ENCODE peak calls at places on chromosomes 5 and 9, in seven cellular contexts. F, I, B, U, C, Z and M are unnamed samples.

GRCh38 chr9:104905931-104906330 is 22.0 kb downstream of the ABCA1 start:
- DNase-seq in F (no peak), I (peak), B (no peak), U (no peak), C (no peak), Z (no peak), M (no peak)

GRCh38 chr5:119269061-119269579 is 86.7 kb upstream of the TNFAIP8 start:
- DNase-seq in F (peak), I (no peak), B (no peak), U (peak), C (peak), Z (no peak), M (no peak)

GRCh38 chr9:96040591-96041461 is 165.3 kb downstream of the ERCC6L2 start:
- DNase-seq in F (no peak), I (no peak), B (no peak), U (peak), C (no peak), Z (no peak), M (no peak)

GRCh38 chr5:172868436-172868923 is 34.4 kb downstream of the ERGIC1 start:
- DNase-seq in F (no peak), I (no peak), B (no peak), U (peak), C (peak), Z (no peak), M (no peak)

GRCh38 chr5:145463634-145464033 is 371.5 kb downstream of the PRELID2 start:
- DNase-seq in F (no peak), I (no peak), B (no peak), U (no peak), C (no peak), Z (no peak), M (no peak)

GRCh38 chr5:132381614-132382013 is 12.1 kb downstream of the SLC22A5 start:
- DNase-seq in F (no peak), I (no peak), B (no peak), U (peak), C (no peak), Z (no peak), M (no peak)

GRCh38 chr5:35681911-35682310 is 64.2 kb downstream of the SPEF2 start:
- DNase-seq in F (no peak), I (no peak), B (no peak), U (no peak), C (no peak), Z (no peak), M (no peak)

GRCh38 chr5:14429102-14429501 is 152.5 kb upstream of the OTULINL start:
- DNase-seq in F (peak), I (no peak), B (no peak), U (no peak), C (no peak), Z (no peak), M (no peak)

GRCh38 chr5:87526131-87526530 is 113.4 kb upstream of the CCNH start:
- DNase-seq in F (no peak), I (no peak), B (no peak), U (no peak), C (no peak), Z (no peak), M (no peak)

GRCh38 chr5:8814081-8814480 is 731.8 kb downstream of the SEMA5A start:
- DNase-seq in F (no peak), I (no peak), B (no peak), U (no peak), C (no peak), Z (no peak), M (no peak)

GRCh38 chr9:129312731-129313130 is 134.7 kb upstream of the IER5L start:
- DNase-seq in F (no peak), I (no peak), B (no peak), U (no peak), C (no peak), Z (no peak), M (no peak)

GRCh38 chr5:143506881-143507552 is 103.5 kb upstream of the NR3C1 start:
- DNase-seq in F (no peak), I (no peak), B (no peak), U (peak), C (no peak), Z (no peak), M (no peak)

GRCh38 chr9:92397853-92398252 is 6.5 kb downstream of the OGN start:
- DNase-seq in F (no peak), I (no peak), B (no peak), U (no peak), C (no peak), Z (no peak), M (no peak)

GRCh38 chr9:113387560-113388230 is 10.9 kb upstream of the HDHD3 start:
- DNase-seq in F (no peak), I (no peak), B (no peak), U (peak), C (no peak), Z (no peak), M (no peak)

GRCh38 chr5:53287573-53287972 is 178.0 kb upstream of the MOCS2 start:
- DNase-seq in F (no peak), I (no peak), B (no peak), U (no peak), C (no peak), Z (no peak), M (no peak)

GRCh38 chr9:82553654-82554366 is 509.1 kb downstream of the RASEF start:
- DNase-seq in F (no peak), I (no peak), B (no peak), U (no peak), C (no peak), Z (no peak), M (no peak)

GRCh38 chr9:32665101-32665500 is 29.6 kb upstream of the TAF1L start:
- DNase-seq in F (no peak), I (no peak), B (no peak), U (no peak), C (no peak), Z (no peak), M (no peak)

GRCh38 chr9:33813712-33814641 is 3.0 kb upstream of the UBE2R2 start:
- DNase-seq in F (peak), I (no peak), B (no peak), U (peak), C (peak), Z (no peak), M (no peak)

GRCh38 chr5:100188339-100188738 is 346.8 kb upstream of the FAM174A start:
- DNase-seq in F (no peak), I (no peak), B (no peak), U (no peak), C (no peak), Z (no peak), M (no peak)

GRCh38 chr5:50655810-50656205 is 10.6 kb upstream of the PARP8 start:
- DNase-seq in F (no peak), I (no peak), B (no peak), U (no peak), C (no peak), Z (no peak), M (no peak)

GRCh38 chr9:35686222-35687203 is 3.2 kb downstream of the TPM2 start:
- DNase-seq in F (no peak), I (no peak), B (no peak), U (no peak), C (no peak), Z (no peak), M (no peak)

GRCh38 chr5:1312206-1312605 is 17.3 kb upstream of the TERT start:
- DNase-seq in F (no peak), I (no peak), B (peak), U (no peak), C (no peak), Z (no peak), M (no peak)

GRCh38 chr9:36091028-36091953 is 45.2 kb upstream of the GLIPR2 start:
- DNase-seq in F (no peak), I (no peak), B (no peak), U (peak), C (no peak), Z (no peak), M (no peak)

GRCh38 chr9:36148652-36149051 is 12.1 kb downstream of the GLIPR2 start:
- DNase-seq in F (peak), I (no peak), B (peak), U (peak), C (peak), Z (peak), M (no peak)

GRCh38 chr5:143921525-143922311 is 109.8 kb downstream of the HMHB1 start:
- DNase-seq in F (no peak), I (no peak), B (no peak), U (no peak), C (no peak), Z (no peak), M (no peak)

GRCh38 chr9:91949946-91950664 is at the start of gene ROR2:
- DNase-seq in F (peak), I (peak), B (peak), U (no peak), C (peak), Z (no peak), M (peak)

GRCh38 chr9:126088336-126088735 is 238.3 kb upstream of the MVB12B start:
- DNase-seq in F (no peak), I (no peak), B (no peak), U (no peak), C (no peak), Z (no peak), M (no peak)

GRCh38 chr9:121861501-121862180 is 210.2 kb downstream of the DAB2IP start:
- DNase-seq in F (peak), I (peak), B (no peak), U (peak), C (peak), Z (no peak), M (no peak)

GRCh38 chr5:172878585-172879433 is 44.8 kb downstream of the ERGIC1 start:
- DNase-seq in F (no peak), I (no peak), B (no peak), U (no peak), C (no peak), Z (no peak), M (no peak)

GRCh38 chr9:14383815-14384214 is 69.9 kb upstream of the NFIB start:
- DNase-seq in F (no peak), I (no peak), B (no peak), U (no peak), C (no peak), Z (no peak), M (no peak)

GRCh38 chr5:137129906-137130680 is 369.0 kb downstream of the SPOCK1 start:
- DNase-seq in F (no peak), I (no peak), B (no peak), U (no peak), C (no peak), Z (no peak), M (no peak)

GRCh38 chr5:38500861-38501260 is 55.6 kb downstream of the LIFR start:
- DNase-seq in F (no peak), I (no peak), B (no peak), U (no peak), C (no peak), Z (no peak), M (no peak)

GRCh38 chr9:128882677-128883590 is 1.0 kb downstream of the LRRC8A start:
- DNase-seq in F (peak), I (no peak), B (no peak), U (peak), C (peak), Z (no peak), M (no peak)

GRCh38 chr9:134187110-134187531 is 22.8 kb upstream of the RNU6ATAC start:
- DNase-seq in F (peak), I (no peak), B (peak), U (no peak), C (peak), Z (no peak), M (peak)

GRCh38 chr9:105188746-105189145 is 55.7 kb upstream of the SLC44A1 start:
- DNase-seq in F (no peak), I (no peak), B (no peak), U (no peak), C (no peak), Z (no peak), M (no peak)

GRCh38 chr5:136058031-136058971 is 29.5 kb downstream of the TGFBI start:
- DNase-seq in F (no peak), I (peak), B (no peak), U (peak), C (no peak), Z (no peak), M (no peak)

GRCh38 chr5:145294321-145294720 is 540.8 kb downstream of the PRELID2 start:
- DNase-seq in F (no peak), I (no peak), B (no peak), U (no peak), C (no peak), Z (no peak), M (no peak)

GRCh38 chr9:137139468-137140150 is 655 bp downstream of the GRIN1 start:
- DNase-seq in F (no peak), I (no peak), B (peak), U (no peak), C (no peak), Z (no peak), M (no peak)

GRCh38 chr9:19375536-19375935 is 4.5 kb downstream of the RPS6 start:
- DNase-seq in F (no peak), I (no peak), B (no peak), U (no peak), C (no peak), Z (no peak), M (no peak)

GRCh38 chr9:79287881-79288280 is 283.9 kb upstream of the TLE4 start:
- DNase-seq in F (no peak), I (no peak), B (no peak), U (no peak), C (no peak), Z (no peak), M (no peak)

GRCh38 chr9:79287152-79287766 is 284.5 kb upstream of the TLE4 start:
- DNase-seq in F (no peak), I (no peak), B (no peak), U (no peak), C (no peak), Z (no peak), M (no peak)

GRCh38 chr9:79292731-79293280 is 279.0 kb upstream of the TLE4 start:
- DNase-seq in F (no peak), I (no peak), B (no peak), U (no peak), C (no peak), Z (no peak), M (no peak)

GRCh38 chr9:79289856-79290255 is 281.9 kb upstream of the TLE4 start:
- DNase-seq in F (no peak), I (no peak), B (no peak), U (no peak), C (no peak), Z (no peak), M (no peak)
- TF ChIP-seq TAF1 in F (no peak), I (no peak), B (no peak), U (no peak), C (no peak), Z (no peak), M (no peak)

DNA sequence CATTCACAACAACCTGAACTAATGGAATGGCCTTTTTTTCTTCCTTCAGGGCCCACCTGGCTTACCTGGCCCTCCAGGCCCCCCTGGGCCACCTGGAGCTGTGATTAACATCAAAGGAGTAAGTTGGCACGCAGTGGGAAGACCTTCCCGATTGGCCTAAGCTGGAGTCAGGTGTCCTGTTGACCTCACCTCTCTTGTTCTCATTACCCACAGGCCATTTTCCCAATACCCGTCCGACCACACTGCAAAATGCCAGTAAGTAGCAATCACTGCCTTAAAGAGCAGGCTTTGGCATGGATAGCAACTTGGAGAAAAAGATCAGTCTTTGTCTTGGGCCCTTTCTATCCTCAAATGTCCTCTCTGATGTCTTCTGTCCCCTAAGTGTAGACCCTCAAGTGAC is 55.3 kb upstream of the TGFBR1 start:
- DNase-seq in F (no peak), I (no peak), B (no peak), U (no peak), C (no peak), Z (no peak), M (no peak)
- TF ChIP-seq TAF1 in F (no peak), I (no peak), B (no peak), U (no peak), C (no peak), Z (no peak), M (no peak)

DNA sequence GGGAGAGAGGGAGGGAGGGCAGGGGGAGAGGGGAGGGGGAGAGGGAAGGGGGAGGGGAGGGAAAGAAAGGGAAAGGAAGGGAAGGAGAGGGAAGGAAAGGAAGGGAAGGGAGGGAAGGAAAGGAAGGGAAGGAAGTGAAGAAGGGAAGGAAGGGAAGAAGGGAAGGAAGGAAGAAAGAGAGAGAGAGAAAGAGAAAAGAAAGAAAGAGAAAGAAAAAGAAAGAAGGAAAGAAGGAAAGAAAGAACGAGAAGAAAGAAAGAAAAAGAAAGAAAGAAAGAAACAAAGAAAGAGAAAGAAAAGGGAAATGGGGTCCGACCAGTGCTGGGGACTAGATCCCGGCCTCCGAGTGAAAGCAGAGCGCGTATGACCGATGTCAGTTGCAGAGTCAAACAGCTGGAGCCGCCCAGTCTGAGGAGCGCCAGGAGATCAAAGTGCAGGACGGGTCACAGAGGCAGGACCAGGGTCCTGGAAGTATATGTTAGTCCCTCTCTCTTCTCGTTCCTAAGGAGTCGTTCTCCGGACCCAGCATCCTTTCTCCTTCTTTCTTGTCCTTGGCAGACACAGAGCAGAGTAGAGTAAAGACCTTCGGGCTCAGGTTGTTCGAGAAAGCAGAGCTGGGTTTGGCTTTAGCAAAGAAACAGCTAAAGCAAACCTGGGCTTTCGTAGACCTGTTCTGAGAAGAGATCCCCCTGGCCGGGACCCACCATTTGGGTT is 305.4 kb upstream of the MSX2 start:
- DNase-seq in F (peak), I (peak), B (no peak), U (peak), C (no peak), Z (no peak), M (no peak)
- TF ChIP-seq TAF1 in F (no peak), I (no peak), B (no peak), U (no peak), C (no peak), Z (no peak), M (no peak)

GRCh38 chr5:134003957-134004625 is 684 bp downstream of the VDAC1 start:
- DNase-seq in F (peak), I (no peak), B (peak), U (no peak), C (peak), Z (no peak), M (peak)
- TF ChIP-seq TAF1 in F (no peak), I (no peak), B (peak), U (no peak), C (no peak), Z (no peak), M (no peak)

DNA sequence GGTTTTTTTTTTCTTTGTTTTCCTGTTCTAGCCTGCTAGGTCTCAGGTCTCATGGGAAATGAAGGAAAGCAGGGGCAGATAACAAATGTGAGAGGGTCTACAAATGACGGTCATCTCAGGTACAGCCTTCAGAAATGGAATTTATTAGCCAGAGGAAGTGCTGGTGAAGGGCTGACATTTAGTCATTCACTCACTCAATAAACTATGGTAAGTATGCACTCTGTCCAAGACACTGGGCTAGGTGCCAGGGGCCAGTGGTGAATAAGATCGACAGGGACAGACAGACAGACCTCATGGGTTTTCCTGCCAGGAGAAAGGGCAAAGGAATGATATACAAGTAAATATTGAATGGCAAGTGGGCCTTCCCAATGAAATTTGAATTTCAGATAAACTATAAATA is 6.3 kb downstream of the PDE6A start:
- DNase-seq in F (no peak), I (no peak), B (no peak), U (no peak), C (no peak), Z (no peak), M (no peak)
- TF ChIP-seq TAF1 in F (no peak), I (no peak), B (no peak), U (no peak), C (no peak), Z (no peak), M (no peak)

DNA sequence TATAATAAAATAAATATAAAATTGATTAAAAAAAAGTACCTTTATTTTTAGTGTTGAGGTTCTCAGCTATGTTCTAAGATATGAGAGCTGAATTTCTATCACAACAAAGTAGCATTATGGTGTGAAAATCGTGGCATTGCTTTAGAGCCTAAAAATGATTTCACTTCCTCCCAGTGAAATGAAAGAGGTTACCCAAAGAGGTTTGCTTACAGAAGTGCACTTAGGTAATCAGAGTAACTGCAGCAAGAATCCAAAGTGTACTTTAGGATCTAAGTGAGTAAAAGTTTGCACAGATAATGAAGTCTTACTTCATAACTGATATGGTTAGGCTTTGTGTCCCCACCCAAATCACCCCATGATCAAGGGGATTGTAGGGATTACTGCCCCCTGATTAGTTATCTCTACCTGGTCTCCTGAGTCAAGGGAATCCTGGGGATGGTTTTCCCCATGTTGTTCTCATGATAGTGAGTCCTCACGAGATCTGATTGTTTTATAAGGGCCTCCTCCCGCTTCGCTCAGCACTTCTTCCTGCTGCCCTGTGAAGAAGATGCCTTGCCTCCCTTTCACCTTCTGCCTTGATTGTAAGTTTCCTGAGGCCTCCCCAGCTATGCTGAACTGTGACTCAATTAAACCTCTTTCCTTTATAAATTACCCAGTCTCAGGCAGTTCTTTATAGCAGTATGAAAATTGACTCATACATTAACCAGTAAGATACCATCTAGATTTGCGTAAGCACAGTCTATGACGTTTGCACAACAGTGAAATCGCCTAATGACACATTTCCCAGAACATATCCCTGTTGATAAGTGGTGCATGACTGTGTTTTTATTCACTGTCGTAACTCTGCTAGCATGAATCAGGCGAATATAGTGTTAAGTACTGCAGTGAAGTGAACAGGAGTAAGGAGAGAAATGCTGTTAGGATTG is 40.3 kb upstream of the LRRC70 start:
- DNase-seq in F (no peak), I (no peak), B (no peak), U (peak), C (peak), Z (peak), M (no peak)
- TF ChIP-seq TAF1 in F (no peak), I (no peak), B (no peak), U (no peak), C (no peak), Z (no peak), M (no peak)